ENCODE peak calls at places on chromosomes 13 and 19, in nine cellular contexts. W is NCI-H1417; I is heart right ventricle; P is activated CD8-positive, alpha-beta memory T cell treated with anti-CD3 and anti-CD28 coated beads, Interleukin-2, amount 50 U/mL, for 48 hours; U is Ammon's horn; M is RPMI7951; E is activated naive CD4-positive, alpha-beta T cell treated with Interleukin-2 at 50 U/mL for 16 hours; Z is activated CD4-positive, alpha-beta T cell treated with anti-CD3 and anti-CD28 coated beads, Interleukin-2, amount 10 ng/mL, durations not matched to agents 7 days and 5 days; B is Caki2. N is an unnamed sample.

GRCh38 chr13:91123456-91124127 is 223.9 kb upstream of the MIR17HG start:
- DNase-seq in W (no peak), I (no peak), P (no peak), U (no peak), M (no peak), E (no peak), Z (no peak), B (no peak), N (no peak)

GRCh38 chr19:11152318-11153062 is 3.1 kb downstream of the SPC24 start:
- DNase-seq in W (no peak), I (peak; percentile 66), P (no peak), U (no peak), M (peak; percentile 76), E (no peak), Z (no peak), B (peak; percentile 92), N (no peak)

GRCh38 chr13:21913010-21913409 is 242.1 kb downstream of the FGF9 start:
- DNase-seq in W (no peak), I (no peak), P (no peak), U (no peak), M (no peak), E (no peak), Z (peak; percentile 12), B (no peak), N (peak; percentile 59)

GRCh38 chr13:102212729-102213128 is 189.1 kb downstream of the FGF14 start:
- DNase-seq in W (peak; percentile 64), I (no peak), P (no peak), U (peak; percentile 35), M (no peak), E (no peak), Z (no peak), B (no peak), N (no peak)

GRCh38 chr19:18708452-18709231 is 25.2 kb downstream of the CRTC1 start:
- DNase-seq in W (peak; percentile 72), I (no peak), P (no peak), U (no peak), M (no peak), E (no peak), Z (no peak), B (no peak), N (no peak)

GRCh38 chr13:35055705-35056104 is 113.6 kb downstream of the NBEA start:
- DNase-seq in W (no peak), I (no peak), P (no peak), U (no peak), M (no peak), E (no peak), Z (no peak), B (no peak), N (no peak)

GRCh38 chr13:109331898-109332297 is 454.5 kb downstream of the IRS2 start:
- DNase-seq in W (peak; percentile 82), I (no peak), P (no peak), U (no peak), M (peak; percentile 4), E (no peak), Z (no peak), B (no peak), N (no peak)

GRCh38 chr13:41788552-41788951 is 172.4 kb downstream of the VWA8 start:
- DNase-seq in W (no peak), I (no peak), P (no peak), U (no peak), M (no peak), E (no peak), Z (no peak), B (no peak), N (no peak)

GRCh38 chr19:17616961-17617806 is 61.7 kb downstream of the COLGALT1 start:
- DNase-seq in W (no peak), I (no peak), P (no peak), U (no peak), M (peak; percentile 25), E (no peak), Z (no peak), B (peak; percentile 74), N (peak; percentile 72)

GRCh38 chr13:72544042-72544441 is 183.4 kb downstream of the MZT1 start:
- DNase-seq in W (no peak), I (no peak), P (no peak), U (no peak), M (no peak), E (no peak), Z (no peak), B (no peak), N (no peak)

GRCh38 chr13:57992416-57992815 is 360.9 kb downstream of the PCDH17 start:
- DNase-seq in W (no peak), I (no peak), P (no peak), U (no peak), M (no peak), E (no peak), Z (no peak), B (no peak), N (no peak)

GRCh38 chr13:113648218-113648615 is 9.8 kb downstream of the ATP4B start:
- DNase-seq in W (peak; percentile 79), I (no peak), P (no peak), U (no peak), M (no peak), E (no peak), Z (no peak), B (no peak), N (no peak)

GRCh38 chr19:45324349-45324907 is 1.8 kb upstream of the CKM start:
- DNase-seq in W (no peak), I (no peak), P (no peak), U (no peak), M (no peak), E (no peak), Z (no peak), B (no peak), N (no peak)

GRCh38 chr13:47798906-47799305 is 202.2 kb downstream of the SUCLA2 start:
- DNase-seq in W (no peak), I (no peak), P (no peak), U (no peak), M (no peak), E (no peak), Z (no peak), B (no peak), N (no peak)

GRCh38 chr19:34499155-34499834 is 17.7 kb downstream of the WTIP start:
- DNase-seq in W (no peak), I (no peak), P (no peak), U (no peak), M (no peak), E (no peak), Z (no peak), B (no peak), N (no peak)

GRCh38 chr19:48390188-48391099 is 907 bp downstream of the KDELR1 start:
- DNase-seq in W (peak; percentile 56), I (peak; percentile 74), P (peak; percentile 82), U (peak; percentile 67), M (peak; percentile 61), E (peak; percentile 67), Z (peak; percentile 68), B (peak; percentile 63), N (peak; percentile 80)

GRCh38 chr13:91797567-91797966 is 399.1 kb downstream of the GPC5 start:
- DNase-seq in W (no peak), I (no peak), P (no peak), U (no peak), M (no peak), E (no peak), Z (no peak), B (no peak), N (no peak)

GRCh38 chr13:39032150-39032549 is 5.7 kb downstream of the PROSER1 start:
- DNase-seq in W (no peak), I (no peak), P (no peak), U (no peak), M (no peak), E (no peak), Z (no peak), B (no peak), N (no peak)

GRCh38 chr13:81089758-81090157 is 748.8 kb upstream of the SPRY2 start:
- DNase-seq in W (no peak), I (no peak), P (no peak), U (no peak), M (no peak), E (no peak), Z (no peak), B (no peak), N (no peak)

GRCh38 chr13:90615236-90615635 is 732.3 kb upstream of the MIR17HG start:
- DNase-seq in W (no peak), I (no peak), P (no peak), U (no peak), M (no peak), E (no peak), Z (no peak), B (no peak), N (no peak)